ENCODE peak calls at places on chromosomes 16 and 17, in eight cellular contexts. N is HCT116; A is psoas muscle; X is IMR-90; M is neural progenitor cell; Y is effector memory CD4-positive, alpha-beta T cell; S is thoracic aorta; R is ovary. Q is an unnamed sample. For H3K4me1, the result is how much of the 10 kb centered on the place peaks cover.

GRCh38 chr16:25210758-25211157 is 6.0 kb upstream of the AQP8 start:
- DNase-seq in N (no peak), A (no peak), X (peak), M (no peak), Y (no peak), S (no peak), R (no peak), Q (no peak)

GRCh38 chr16:30434852-30435251 is 5.0 kb upstream of the DCTPP1 start:
- DNase-seq in N (no peak), A (no peak), X (no peak), M (no peak), Y (no peak), S (no peak), R (no peak), Q (no peak)

GRCh38 chr16:67531247-67531646 is 2.6 kb downstream of the RIPOR1 start:
- DNase-seq in N (no peak), A (peak), X (no peak), M (no peak), Y (no peak), S (no peak), R (no peak), Q (no peak)

GRCh38 chr16:30941600-30942420 is 7.1 kb upstream of the ORAI3 start:
- DNase-seq in N (peak), A (peak), X (peak), M (peak), Y (peak), S (no peak), R (peak), Q (peak)

GRCh38 chr17:82051776-82052637 is at the start of the genes GPS1 and RFNG:
- DNase-seq in N (no peak), A (peak), X (peak), M (peak), Y (peak), S (no peak), R (peak), Q (peak)

GRCh38 chr17:56592487-56593072 is 919 bp upstream of the NOG start:
- DNase-seq in N (no peak), A (peak), X (peak), M (peak), Y (no peak), S (no peak), R (peak), Q (peak)

GRCh38 chr17:79837888-79838540 is 1.2 kb downstream of the CBX4 start:
- DNase-seq in N (no peak), A (no peak), X (no peak), M (peak), Y (peak), S (no peak), R (peak), Q (no peak)

GRCh38 chr16:2429037-2429770 is at the start of gene CCNF:
- DNase-seq in N (peak), A (peak), X (peak), M (peak), Y (peak), S (peak), R (peak), Q (peak)

GRCh38 chr16:1903845-1904820 is 14.1 kb downstream of the HS3ST6 start:
- DNase-seq in N (no peak), A (no peak), X (no peak), M (no peak), Y (no peak), S (no peak), R (peak), Q (peak)

GRCh38 chr17:71335212-71335611 is 785.6 kb upstream of the SOX9 start:
- DNase-seq in N (no peak), A (no peak), X (no peak), M (no peak), Y (no peak), S (no peak), R (no peak), Q (no peak)

GRCh38 chr17:16952401-16952800 is 19.5 kb downstream of the TNFRSF13B start:
- DNase-seq in N (no peak), A (peak), X (no peak), M (no peak), Y (no peak), S (no peak), R (no peak), Q (no peak)

GRCh38 chr16:72426416-72426815 is 254.5 kb upstream of the PMFBP1 start:
- DNase-seq in N (no peak), A (no peak), X (no peak), M (no peak), Y (no peak), S (no peak), R (no peak), Q (no peak)

GRCh38 chr17:81387235-81388060 is 7.8 kb upstream of the BAHCC1 start:
- DNase-seq in N (no peak), A (peak), X (peak), M (peak), Y (no peak), S (no peak), R (peak), Q (no peak)

GRCh38 chr17:72125742-72126141 is 4.9 kb downstream of the SOX9 start:
- DNase-seq in N (no peak), A (no peak), X (peak), M (no peak), Y (no peak), S (no peak), R (no peak), Q (no peak)

GRCh38 chr16:83968891-83969672 is 1.0 kb downstream of the NECAB2 start:
- DNase-seq in N (no peak), A (no peak), X (no peak), M (peak), Y (no peak), S (no peak), R (no peak), Q (no peak)

GRCh38 chr17:82780195-82780594 is 28.3 kb downstream of the TBCD start:
- DNase-seq in N (no peak), A (peak), X (no peak), M (no peak), Y (no peak), S (no peak), R (no peak), Q (no peak)

GRCh38 chr16:63146251-63146650 is 1110.0 kb upstream of the CDH8 start:
- DNase-seq in N (no peak), A (no peak), X (no peak), M (no peak), Y (no peak), S (no peak), R (no peak), Q (no peak)

GRCh38 chr17:68595496-68595895 is 5.7 kb downstream of the FAM20A start:
- DNase-seq in N (no peak), A (peak), X (no peak), M (no peak), Y (no peak), S (no peak), R (peak), Q (no peak)
- H3K4me1 ChIP-seq in N (under half), A (under half), X (under half), M (under half), Y (under half), S (under half), R (under half), Q (under half)

DNA sequence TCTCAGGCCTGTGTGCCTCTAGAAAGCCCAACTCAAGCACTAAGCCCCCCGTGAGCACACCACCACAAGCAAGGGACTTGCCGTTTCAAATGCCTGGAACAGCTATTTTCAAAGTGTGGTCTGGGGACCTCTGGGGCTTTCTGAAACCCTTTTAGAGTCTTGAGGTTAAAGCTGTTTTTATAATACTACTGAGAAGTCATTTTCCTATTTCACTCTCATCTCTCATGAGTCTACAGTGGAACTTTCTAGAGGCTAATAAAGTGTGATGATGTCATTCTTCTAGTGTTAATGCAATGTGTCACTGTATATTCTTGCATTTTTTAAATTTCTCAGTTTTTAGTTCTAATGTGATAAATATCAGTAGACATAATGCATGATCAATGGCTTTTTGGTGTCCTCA is 443.8 kb downstream of the HS3ST3B1 start:
- DNase-seq in N (no peak), A (no peak), X (peak), M (no peak), Y (no peak), S (no peak), R (no peak), Q (no peak)
- H3K4me1 ChIP-seq in N (under half), A (under half), X (under half), M (under half), Y (under half), S (under half), R (under half), Q (under half)

GRCh38 chr17:39628655-39629493 is 2.1 kb downstream of the PPP1R1B start:
- DNase-seq in N (no peak), A (no peak), X (no peak), M (no peak), Y (no peak), S (no peak), R (no peak), Q (no peak)

GRCh38 chr17:39627717-39628516 is 1.2 kb downstream of the PPP1R1B start:
- DNase-seq in N (no peak), A (no peak), X (no peak), M (peak), Y (no peak), S (no peak), R (no peak), Q (no peak)

GRCh38 chr17:39629494-39629880 is 2.7 kb downstream of the PPP1R1B start:
- DNase-seq in N (no peak), A (no peak), X (no peak), M (no peak), Y (no peak), S (no peak), R (no peak), Q (no peak)

GRCh38 chr17:39631403-39631802 is 4.7 kb downstream of the PPP1R1B start:
- DNase-seq in N (no peak), A (no peak), X (no peak), M (no peak), Y (no peak), S (no peak), R (no peak), Q (no peak)

DNA sequence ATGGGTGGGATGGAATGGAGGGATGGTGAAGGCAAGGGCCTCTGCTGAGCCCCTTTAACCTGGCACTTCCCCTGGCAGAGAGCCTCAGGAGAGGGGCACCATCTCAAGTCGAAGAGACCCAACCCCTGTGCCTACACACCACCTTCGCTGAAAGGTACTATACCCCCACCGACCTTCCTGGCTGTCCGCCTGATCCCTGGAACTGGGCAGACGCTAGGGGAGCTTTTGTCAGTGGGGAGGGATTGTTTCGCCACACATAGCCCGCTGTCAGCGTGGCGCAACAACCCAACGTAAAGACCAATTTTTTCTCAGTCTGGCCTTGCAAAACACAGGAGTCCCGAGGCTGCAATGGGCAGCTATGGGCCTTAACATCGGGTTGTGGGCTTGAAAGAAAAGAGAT is 3.1 kb downstream of the PPP1R1B start:
- DNase-seq in N (no peak), A (no peak), X (no peak), M (no peak), Y (no peak), S (no peak), R (no peak), Q (no peak)
- H3K4me1 ChIP-seq in N (half or more), A (under half), X (under half), M (under half), Y (under half), S (under half), R (under half), Q (under half)

DNA sequence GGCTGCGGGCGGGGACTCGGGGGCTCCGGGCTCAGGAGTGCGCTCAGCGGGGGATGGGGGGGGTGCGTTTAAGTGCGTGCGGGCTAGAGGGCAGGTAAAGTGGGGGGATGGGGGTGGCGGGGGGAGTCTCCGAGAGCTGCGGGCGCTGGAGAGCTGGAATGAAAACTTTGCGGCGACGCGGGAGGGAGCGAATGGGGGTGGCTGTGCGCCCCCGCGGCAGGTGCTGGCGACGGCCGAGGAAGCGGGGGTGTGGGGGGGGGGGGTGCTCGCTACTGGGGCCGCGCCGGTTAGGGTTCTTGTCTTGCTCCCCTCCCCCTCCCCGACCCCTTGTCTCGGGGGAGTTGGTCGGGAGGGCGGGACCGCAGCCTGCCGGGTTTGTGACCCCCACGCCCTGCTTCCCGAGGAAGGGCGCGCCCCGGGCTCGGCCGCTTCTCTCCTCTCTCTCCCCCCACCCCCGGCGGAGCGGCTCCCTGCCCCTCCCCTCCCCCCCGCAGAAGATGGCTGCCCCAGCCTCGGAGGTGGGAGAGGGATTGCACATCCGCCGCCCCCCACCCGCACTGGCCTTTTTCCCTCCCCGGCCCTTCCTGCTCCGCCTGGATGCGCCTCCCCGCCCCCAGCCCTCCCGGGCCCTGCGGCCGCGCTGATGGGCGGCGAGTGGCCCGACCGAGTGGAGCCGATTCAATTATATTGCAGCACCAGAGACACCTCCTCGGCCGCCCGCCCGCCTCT is 651 bp downstream of the GSE1 start:
- DNase-seq in N (no peak), A (peak), X (no peak), M (peak), Y (no peak), S (no peak), R (peak), Q (peak)
- H3K4me1 ChIP-seq in N (half or more), A (half or more), X (under half), M (under half), Y (half or more), S (under half), R (under half), Q (under half)

GRCh38 chr16:85202051-85202601 is 89.9 kb upstream of the CIBAR2 start:
- DNase-seq in N (no peak), A (no peak), X (no peak), M (peak), Y (no peak), S (no peak), R (peak), Q (peak)

GRCh38 chr16:85201566-85201965 is 89.3 kb upstream of the CIBAR2 start:
- DNase-seq in N (no peak), A (no peak), X (peak), M (peak), Y (no peak), S (no peak), R (no peak), Q (no peak)

GRCh38 chr16:85199880-85200279 is 87.6 kb upstream of the CIBAR2 start:
- DNase-seq in N (no peak), A (no peak), X (no peak), M (no peak), Y (no peak), S (no peak), R (no peak), Q (no peak)

GRCh38 chr16:85199069-85199725 is 86.9 kb upstream of the CIBAR2 start:
- DNase-seq in N (no peak), A (no peak), X (no peak), M (no peak), Y (no peak), S (no peak), R (no peak), Q (no peak)

DNA sequence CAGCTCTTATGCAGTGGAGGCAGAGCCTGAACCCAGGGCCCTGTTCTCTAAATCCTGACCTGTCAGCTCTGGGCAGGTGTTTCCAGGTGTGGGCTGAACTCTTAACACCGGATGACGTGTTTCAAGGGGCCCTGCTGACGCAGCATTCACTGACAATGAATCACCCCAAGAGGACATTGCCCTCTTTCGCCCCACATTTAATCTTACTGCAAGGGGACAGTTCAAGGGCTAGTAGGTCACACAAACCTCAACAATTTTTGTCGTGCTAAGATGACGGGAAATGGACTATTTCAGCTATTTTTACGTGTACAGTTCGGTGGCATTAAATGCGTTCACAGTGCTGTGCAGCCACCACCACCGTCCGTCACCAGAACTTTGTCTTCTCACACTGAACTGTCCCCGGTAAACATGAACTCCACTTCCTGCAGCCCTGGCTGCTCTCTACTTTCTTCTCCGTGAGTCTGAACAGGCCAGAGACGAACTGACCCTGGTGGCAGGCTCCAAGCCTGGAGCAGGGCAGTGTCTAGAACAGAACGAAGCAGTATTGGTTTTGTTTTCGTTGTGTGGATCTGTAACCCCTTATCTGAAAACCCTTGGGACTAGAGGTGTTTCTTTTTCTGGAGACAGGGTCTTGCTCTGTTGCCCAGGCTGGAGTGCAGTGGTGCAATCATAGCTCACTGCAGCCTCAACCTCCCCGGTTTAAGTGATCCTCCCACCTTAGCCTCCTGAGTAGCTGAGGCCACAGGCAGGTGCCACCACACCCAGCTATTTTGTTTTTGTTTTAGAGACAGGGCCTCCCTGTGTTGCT is 88.4 kb upstream of the CIBAR2 start:
- DNase-seq in N (peak), A (no peak), X (no peak), M (no peak), Y (no peak), S (no peak), R (no peak), Q (no peak)
- H3K4me1 ChIP-seq in N (half or more), A (half or more), X (half or more), M (under half), Y (under half), S (half or more), R (half or more), Q (under half)

DNA sequence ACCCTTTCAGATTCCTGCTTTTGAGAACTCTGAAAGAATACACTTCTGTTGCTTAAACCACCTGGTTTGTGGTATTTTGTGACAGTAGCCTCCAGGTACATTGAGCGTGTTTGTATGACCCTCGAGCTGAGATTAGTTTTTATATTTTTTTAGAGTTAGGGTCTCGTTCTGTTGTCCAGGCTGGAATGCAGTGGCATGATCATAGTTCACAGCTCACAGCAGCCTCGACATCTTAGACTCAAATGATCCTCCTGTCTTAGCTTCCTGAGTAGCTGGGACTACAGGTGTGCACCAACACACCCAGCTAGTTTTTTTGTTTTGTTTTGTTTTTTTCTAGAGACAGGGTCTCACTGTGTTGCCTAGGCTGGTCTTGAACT is 4.5 kb upstream of the ITPRIPL2 start:
- DNase-seq in N (no peak), A (no peak), X (no peak), M (no peak), Y (no peak), S (no peak), R (no peak), Q (no peak)
- H3K4me1 ChIP-seq in N (half or more), A (under half), X (under half), M (under half), Y (under half), S (under half), R (under half), Q (under half)